ENCODE peak calls at places on chromosomes 11 and 22, in four cellular contexts. One of them, this sample, is unnamed.

GRCh38 chr22:20651286-20651685 is 122.6 kb upstream of the SERPIND1 start:
- DNase-seq in left ventricle myocardium inferior: no peak
- DNase-seq in activated gamma-delta T cell treated with anti-CD3 and anti-CD28 coated beads, Interleukin-2, amount 50 U/mL, for 16 hours: no peak
- DNase-seq in T-helper 2 cell: no peak
- DNase-seq in this sample: no peak

GRCh38 chr11:58992489-58992888 is 53.2 kb downstream of the GLYATL1 start:
- DNase-seq in activated gamma-delta T cell treated with anti-CD3 and anti-CD28 coated beads, Interleukin-2, amount 50 U/mL, for 16 hours: no peak
- DNase-seq in T-helper 2 cell: no peak
- DNase-seq in left ventricle myocardium inferior: no peak
- DNase-seq in this sample: no peak

GRCh38 chr22:43227231-43227630 is 40.3 kb upstream of the TTLL12 start:
- DNase-seq in activated gamma-delta T cell treated with anti-CD3 and anti-CD28 coated beads, Interleukin-2, amount 50 U/mL, for 16 hours: no peak
- DNase-seq in T-helper 2 cell: no peak
- DNase-seq in left ventricle myocardium inferior: no peak
- DNase-seq in this sample: no peak

GRCh38 chr22:29431986-29432385 is 6.4 kb upstream of the RFPL1 start:
- DNase-seq in T-helper 2 cell: no peak
- DNase-seq in left ventricle myocardium inferior: no peak
- DNase-seq in activated gamma-delta T cell treated with anti-CD3 and anti-CD28 coated beads, Interleukin-2, amount 50 U/mL, for 16 hours: no peak
- DNase-seq in this sample: no peak

GRCh38 chr22:39311592-39312400 is 7.6 kb downstream of the RPL3 start:
- DNase-seq in left ventricle myocardium inferior: no peak
- DNase-seq in activated gamma-delta T cell treated with anti-CD3 and anti-CD28 coated beads, Interleukin-2, amount 50 U/mL, for 16 hours: no peak
- DNase-seq in T-helper 2 cell: no peak
- DNase-seq in this sample: no peak

GRCh38 chr11:119594639-119595249 is 134.3 kb downstream of the NECTIN1 start:
- DNase-seq in activated gamma-delta T cell treated with anti-CD3 and anti-CD28 coated beads, Interleukin-2, amount 50 U/mL, for 16 hours: no peak
- DNase-seq in T-helper 2 cell: no peak
- DNase-seq in left ventricle myocardium inferior: no peak
- DNase-seq in this sample: no peak

GRCh38 chr11:1740786-1741530 is 9.4 kb downstream of the IFITM10 start:
- DNase-seq in left ventricle myocardium inferior: no peak
- DNase-seq in T-helper 2 cell: no peak
- DNase-seq in activated gamma-delta T cell treated with anti-CD3 and anti-CD28 coated beads, Interleukin-2, amount 50 U/mL, for 16 hours: no peak
- DNase-seq in this sample: no peak

GRCh38 chr11:75525433-75526191 is at the start of gene GDPD5:
- DNase-seq in activated gamma-delta T cell treated with anti-CD3 and anti-CD28 coated beads, Interleukin-2, amount 50 U/mL, for 16 hours: peak; percentile 71
- DNase-seq in T-helper 2 cell: peak; percentile 87
- DNase-seq in left ventricle myocardium inferior: peak; percentile 79
- DNase-seq in this sample: peak; percentile 81

GRCh38 chr22:30423296-30423958 is 2.1 kb upstream of the MTFP1 start:
- DNase-seq in left ventricle myocardium inferior: peak; percentile 74
- DNase-seq in activated gamma-delta T cell treated with anti-CD3 and anti-CD28 coated beads, Interleukin-2, amount 50 U/mL, for 16 hours: peak; percentile 31
- DNase-seq in T-helper 2 cell: peak; percentile 20
- DNase-seq in this sample: peak; percentile 37

GRCh38 chr11:36689442-36689841 is 91.4 kb upstream of the RAG2 start:
- DNase-seq in activated gamma-delta T cell treated with anti-CD3 and anti-CD28 coated beads, Interleukin-2, amount 50 U/mL, for 16 hours: no peak
- DNase-seq in T-helper 2 cell: no peak
- DNase-seq in left ventricle myocardium inferior: no peak
- DNase-seq in this sample: no peak

GRCh38 chr11:19910931-19911330 is 198.3 kb downstream of the NAV2 start:
- DNase-seq in left ventricle myocardium inferior: no peak
- DNase-seq in activated gamma-delta T cell treated with anti-CD3 and anti-CD28 coated beads, Interleukin-2, amount 50 U/mL, for 16 hours: no peak
- DNase-seq in T-helper 2 cell: no peak
- DNase-seq in this sample: no peak

GRCh38 chr22:37403267-37403960 is 23.9 kb downstream of the ELFN2 start:
- DNase-seq in left ventricle myocardium inferior: no peak
- DNase-seq in T-helper 2 cell: no peak
- DNase-seq in activated gamma-delta T cell treated with anti-CD3 and anti-CD28 coated beads, Interleukin-2, amount 50 U/mL, for 16 hours: no peak
- DNase-seq in this sample: no peak

GRCh38 chr11:64007629-64008282 is 21.5 kb downstream of the OTUB1 start:
- DNase-seq in activated gamma-delta T cell treated with anti-CD3 and anti-CD28 coated beads, Interleukin-2, amount 50 U/mL, for 16 hours: no peak
- DNase-seq in left ventricle myocardium inferior: peak; percentile 84
- DNase-seq in T-helper 2 cell: no peak
- DNase-seq in this sample: no peak

GRCh38 chr22:37669586-37669985 is 5.8 kb upstream of the LGALS1 start:
- DNase-seq in left ventricle myocardium inferior: no peak
- DNase-seq in T-helper 2 cell: no peak
- DNase-seq in activated gamma-delta T cell treated with anti-CD3 and anti-CD28 coated beads, Interleukin-2, amount 50 U/mL, for 16 hours: no peak
- DNase-seq in this sample: no peak

GRCh38 chr11:1279674-1280055 is 29.8 kb downstream of the TOLLIP start:
- DNase-seq in T-helper 2 cell: no peak
- DNase-seq in left ventricle myocardium inferior: no peak
- DNase-seq in activated gamma-delta T cell treated with anti-CD3 and anti-CD28 coated beads, Interleukin-2, amount 50 U/mL, for 16 hours: no peak
- DNase-seq in this sample: no peak

GRCh38 chr11:64000026-64000739 is 13.9 kb downstream of the OTUB1 start:
- DNase-seq in left ventricle myocardium inferior: peak; percentile 73
- DNase-seq in activated gamma-delta T cell treated with anti-CD3 and anti-CD28 coated beads, Interleukin-2, amount 50 U/mL, for 16 hours: peak; percentile 56
- DNase-seq in T-helper 2 cell: peak; percentile 68
- DNase-seq in this sample: peak; percentile 68

GRCh38 chr11:39361557-39361956 is 2097.9 kb downstream of the LRRC4C start:
- DNase-seq in T-helper 2 cell: no peak
- DNase-seq in activated gamma-delta T cell treated with anti-CD3 and anti-CD28 coated beads, Interleukin-2, amount 50 U/mL, for 16 hours: no peak
- DNase-seq in left ventricle myocardium inferior: no peak
- DNase-seq in this sample: no peak

GRCh38 chr11:18253222-18253621 is 4.8 kb upstream of the SAA2 start:
- DNase-seq in T-helper 2 cell: no peak
- DNase-seq in left ventricle myocardium inferior: no peak
- DNase-seq in activated gamma-delta T cell treated with anti-CD3 and anti-CD28 coated beads, Interleukin-2, amount 50 U/mL, for 16 hours: no peak
- DNase-seq in this sample: no peak

This sample was measured in activated T-helper 9 cell treated with anti-CD3 and anti-CD28 coated beads, Interleukin-2, amount 50 U/mL, for 16 hours.